ENCODE peak calls at places on chromosomes 5 and 9, in ten cellular contexts. L is stimulated activated CD8-positive, alpha-beta memory T cell treated with anti-CD3 and anti-CD28 coated beads, Interleukin-15, amount 100 ng/mL, for 1 hour; V is dermis blood vessel endothelial cell; N is pulmonary artery endothelial cell; C is small intestine; M is activated CD4-positive, alpha-beta T cell treated with anti-CD3 and anti-CD28 coated beads for 24 hours; H is PC-9; J is coronary artery; R is activated CD4-positive, CD25-positive, alpha-beta regulatory T cell; Y is stimulated activated naive CD4-positive, alpha-beta T cell. K is an unnamed sample.

GRCh38 chr5:120874463-120874862 is 410.4 kb downstream of the PRR16 start:
- DNase-seq in M (no peak), V (no peak), Y (no peak), H (no peak), C (no peak), J (no peak), N (no peak), R (no peak), L (no peak), K (no peak)

GRCh38 chr9:2623046-2623865 is 1.7 kb downstream of the VLDLR start:
- DNase-seq in L (no peak), Y (no peak), H (no peak), C (no peak), N (no peak), J (peak), V (peak), R (no peak), M (peak), K (peak)

GRCh38 chr9:132372177-132373095 is 17.6 kb upstream of the SETX start:
- DNase-seq in R (no peak), M (no peak), J (no peak), V (peak), N (peak), L (no peak), Y (no peak), C (peak), H (peak), K (peak)

GRCh38 chr9:82574911-82575310 is 488.0 kb downstream of the RASEF start:
- DNase-seq in C (no peak), Y (no peak), V (no peak), J (no peak), H (no peak), N (no peak), L (no peak), R (no peak), M (no peak), K (no peak)

GRCh38 chr9:98149422-98149821 is 30.4 kb upstream of the TRIM14 start:
- DNase-seq in V (no peak), J (no peak), R (no peak), M (no peak), C (no peak), H (peak), L (no peak), N (no peak), Y (no peak), K (no peak)

GRCh38 chr5:80194470-80194869 is 61.4 kb downstream of the SERINC5 start:
- DNase-seq in L (no peak), C (no peak), M (no peak), R (no peak), N (no peak), Y (no peak), J (no peak), H (no peak), V (peak), K (no peak)

GRCh38 chr9:37953775-37954437 is 50.0 kb upstream of the SLC25A51 start:
- DNase-seq in L (no peak), J (no peak), R (no peak), H (peak), N (peak), V (peak), C (no peak), Y (no peak), M (peak), K (peak)

GRCh38 chr9:2055203-2055658 is 40.1 kb downstream of the SMARCA2 start:
- DNase-seq in N (peak), H (no peak), J (no peak), C (no peak), Y (no peak), M (no peak), R (no peak), L (no peak), V (peak), K (peak)

GRCh38 chr5:156479864-156480263 is 152.9 kb downstream of the SGCD start:
- DNase-seq in C (no peak), J (no peak), N (no peak), H (no peak), M (no peak), V (no peak), R (no peak), Y (no peak), L (no peak), K (peak)

GRCh38 chr5:100647461-100648230 is 112.5 kb downstream of the FAM174A start:
- DNase-seq in M (no peak), J (no peak), R (peak), H (no peak), C (peak), V (peak), Y (no peak), N (no peak), L (no peak), K (no peak)

GRCh38 chr5:157186309-157187045 is 5.8 kb downstream of the ITK start:
- DNase-seq in L (no peak), V (no peak), R (no peak), C (no peak), N (no peak), J (no peak), M (no peak), Y (no peak), H (no peak), K (no peak)

GRCh38 chr5:138448481-138449398 is 9.9 kb downstream of the REEP2 start:
- DNase-seq in M (no peak), V (no peak), L (no peak), H (no peak), C (no peak), Y (no peak), N (no peak), J (no peak), R (no peak), K (peak)

GRCh38 chr9:115211413-115212204 is 93.7 kb upstream of the TNC start:
- DNase-seq in R (no peak), H (no peak), N (no peak), C (no peak), J (no peak), V (no peak), M (no peak), Y (no peak), L (no peak), K (peak)

GRCh38 chr9:134625361-134626140 is 16.1 kb upstream of the COL5A1 start:
- DNase-seq in M (no peak), H (no peak), V (peak), C (no peak), Y (no peak), R (no peak), J (no peak), N (no peak), L (no peak), K (peak)

GRCh38 chr5:65086234-65086886 is 317.6 kb downstream of the CWC27 start:
- DNase-seq in R (no peak), J (no peak), C (no peak), L (no peak), H (no peak), N (no peak), M (no peak), V (no peak), Y (no peak), K (no peak)

GRCh38 chr5:92364986-92365550 is 982.0 kb upstream of the ARRDC3 start:
- DNase-seq in J (no peak), V (no peak), N (no peak), H (no peak), L (no peak), Y (no peak), M (no peak), C (no peak), R (no peak), K (peak)

GRCh38 chr9:131254107-131254491 is 22.2 kb downstream of the FAM78A start:
- DNase-seq in N (no peak), L (no peak), H (no peak), J (no peak), M (no peak), C (no peak), V (no peak), Y (no peak), R (no peak), K (no peak)

K was measured in EH.